ENCODE peak calls at places on chromosomes 1 and 21, in five cellular contexts. Y is AML-193, D is fibroblast of lung, X is kidney epithelial cell, S is MV-4-11. Z is an unnamed sample.

GRCh38 chr1:247409869-247410544 is 6.0 kb upstream of the NLRP3 start:
- DNase-seq in Y (no peak), D (no peak), X (no peak), S (peak; percentile 19), Z (no peak)

GRCh38 chr1:86530211-86530610 is 16.7 kb upstream of the CLCA4 start:
- DNase-seq in Y (no peak), D (no peak), X (no peak), S (no peak), Z (no peak)

GRCh38 chr1:221078260-221078965 is 199.2 kb downstream of the HLX start:
- DNase-seq in Y (no peak), D (peak; percentile 56), X (no peak), S (no peak), Z (no peak)

GRCh38 chr21:44440241-44441040 is 14.9 kb upstream of the LRRC3 start:
- DNase-seq in Y (no peak), D (no peak), X (no peak), S (no peak), Z (no peak)

GRCh38 chr1:169348356-169349036 is 19.1 kb downstream of the NME7 start:
- DNase-seq in Y (peak; percentile 65), D (peak; percentile 79), X (no peak), S (peak; percentile 28), Z (no peak)

GRCh38 chr1:28062806-28063205 is 25.6 kb downstream of the EYA3 start:
- DNase-seq in Y (no peak), D (no peak), X (no peak), S (peak; percentile 35), Z (no peak)

GRCh38 chr1:213761845-213762407 is 225.8 kb upstream of the PROX1 start:
- DNase-seq in Y (no peak), D (no peak), X (no peak), S (no peak), Z (no peak)

GRCh38 chr1:155135416-155136197 is at the start of gene SLC50A1:
- DNase-seq in Y (peak; percentile 81), D (peak; percentile 90), X (peak; percentile 63), S (peak; percentile 87), Z (peak; percentile 92)

Z was measured in GDM1.